ENCODE peak calls at places on chromosomes 13 and 19, in eight cellular contexts. M is AG09309; R is CD4-positive, alpha-beta T cell; F is tibial artery; Y is fibroblast of lung; B is pancreas; X is chondrocyte; A is endothelial cell. D is an unnamed sample.

GRCh38 chr19:16381756-16382401 is 57.3 kb downstream of the KLF2 start:
- DNase-seq in X (no peak), Y (no peak), B (peak; percentile 55), F (peak; percentile 99), R (no peak), A (no peak), M (peak; percentile 52), D (no peak)

GRCh38 chr13:50955807-50956206 is 46.2 kb downstream of the RNASEH2B start:
- DNase-seq in B (no peak), R (no peak), X (no peak), M (no peak), F (no peak), Y (no peak), A (no peak), D (no peak)

GRCh38 chr13:35729926-35730627 is 253.6 kb upstream of the MAB21L1 start:
- DNase-seq in F (no peak), M (no peak), A (no peak), Y (no peak), B (no peak), R (no peak), X (no peak), D (no peak)

GRCh38 chr19:10424011-10424637 is 3.8 kb downstream of the PDE4A start:
- DNase-seq in A (peak; percentile 91), F (peak; percentile 82), Y (peak; percentile 62), M (no peak), X (no peak), R (peak; percentile 62), B (peak; percentile 97), D (peak; percentile 82)

GRCh38 chr19:2391118-2391725 is 31.2 kb downstream of the TMPRSS9 start:
- DNase-seq in B (no peak), R (peak; percentile 16), M (no peak), F (no peak), Y (peak; percentile 61), X (no peak), A (peak; percentile 26), D (peak; percentile 76)

GRCh38 chr13:50867641-50867952 is 24.1 kb upstream of the DLEU7 start:
- DNase-seq in X (no peak), B (no peak), A (no peak), Y (no peak), R (no peak), F (no peak), M (no peak), D (no peak)

GRCh38 chr19:13865578-13866462 is 11.1 kb upstream of the NANOS3 start:
- DNase-seq in A (no peak), B (peak; percentile 74), R (no peak), Y (no peak), M (no peak), X (no peak), F (no peak), D (no peak)

GRCh38 chr19:18594096-18594823 is 5.7 kb downstream of the REX1BD start:
- DNase-seq in Y (peak; percentile 73), B (peak; percentile 90), A (peak; percentile 85), M (no peak), X (no peak), R (peak; percentile 68), F (peak; percentile 86), D (peak; percentile 73)

GRCh38 chr13:51026016-51026415 is 85.1 kb downstream of the C13orf42 start:
- DNase-seq in B (no peak), R (no peak), F (no peak), M (no peak), X (no peak), A (no peak), Y (no peak), D (no peak)

GRCh38 chr19:20607943-20608342 is 42.4 kb upstream of the ZNF737 start:
- DNase-seq in M (no peak), Y (no peak), R (no peak), X (no peak), F (no peak), A (no peak), B (no peak), D (no peak)

GRCh38 chr19:12784871-12785430 is 6.3 kb upstream of the JUNB start:
- DNase-seq in B (no peak), M (no peak), A (no peak), R (no peak), F (no peak), X (no peak), Y (no peak), D (no peak)

GRCh38 chr13:50198508-50198907 is 183.3 kb downstream of the KCNRG start:
- DNase-seq in A (no peak), F (no peak), B (no peak), R (no peak), M (no peak), Y (peak; percentile 21), X (no peak), D (peak; percentile 97)

GRCh38 chr13:52127783-52128702 is 830 bp downstream of the NEK5 start:
- DNase-seq in R (peak; percentile 38), X (no peak), A (peak; percentile 72), F (peak; percentile 71), Y (peak; percentile 71), B (peak; percentile 62), M (no peak), D (peak; percentile 80)

GRCh38 chr19:43662487-43662886 is 7.5 kb downstream of the PLAUR start:
- DNase-seq in B (no peak), X (no peak), M (no peak), R (no peak), F (no peak), A (no peak), Y (no peak), D (peak; percentile 40)

GRCh38 chr19:16368385-16369305 is 44.0 kb downstream of the KLF2 start:
- DNase-seq in X (no peak), F (no peak), R (peak; percentile 78), Y (no peak), M (no peak), B (no peak), A (no peak), D (no peak)

GRCh38 chr19:1040476-1041271 is 767 bp downstream of the ABCA7 start:
- DNase-seq in M (peak; percentile 83), X (no peak), B (peak; percentile 91), F (peak; percentile 90), A (peak; percentile 83), R (peak; percentile 89), Y (peak; percentile 95), D (peak; percentile 94)

GRCh38 chr19:54388803-54389144 is 24.0 kb upstream of the LAIR1 start:
- DNase-seq in M (no peak), B (no peak), A (no peak), R (no peak), X (no peak), Y (no peak), F (no peak), D (no peak)

GRCh38 chr19:406121-406711 is 2.7 kb downstream of the C2CD4C start:
- DNase-seq in M (no peak), Y (no peak), A (no peak), B (peak; percentile 56), F (peak; percentile 48), X (peak; percentile 86), R (no peak), D (no peak)

GRCh38 chr19:55158848-55159793 is 1.6 kb upstream of the TNNI3 start:
- DNase-seq in R (no peak), X (no peak), A (no peak), M (no peak), F (no peak), Y (no peak), B (no peak), D (peak; percentile 65)

DNA sequence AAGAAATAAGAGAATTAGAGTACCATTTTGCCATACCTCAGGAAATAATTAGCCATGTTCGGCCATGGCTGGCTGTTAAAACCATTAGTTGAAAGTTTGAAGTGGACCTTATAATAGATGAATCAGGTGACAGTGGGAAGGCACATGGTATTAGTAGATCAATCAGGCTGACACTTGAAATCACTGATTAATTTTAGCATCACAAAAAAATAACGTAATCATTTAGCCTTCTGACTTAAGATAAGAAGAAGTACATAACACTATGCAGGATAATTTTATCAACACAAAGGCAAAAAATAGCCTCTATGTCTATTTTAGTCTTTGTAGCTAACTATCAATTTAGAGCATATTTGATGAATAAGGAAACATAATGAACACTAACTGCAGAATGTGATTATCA is 615.5 kb downstream of the PCDH17 start:
- DNase-seq in A (no peak), B (no peak), M (no peak), R (no peak), Y (no peak), X (no peak), F (no peak), D (no peak)
- TF ChIP-seq CTCF in A (no peak), B (no peak), M (no peak), R (no peak), Y (no peak), X (no peak), F (no peak), D (no peak)

GRCh38 chr19:57546513-57546912 is 13.2 kb downstream of the ZNF550 start:
- DNase-seq in A (no peak), R (no peak), B (no peak), F (no peak), M (no peak), Y (no peak), X (no peak), D (no peak)

GRCh38 chr19:57552432-57552831 is 7.2 kb downstream of the ZNF550 start:
- DNase-seq in A (no peak), B (no peak), F (no peak), X (no peak), R (no peak), Y (no peak), M (no peak), D (no peak)
- TF ChIP-seq CTCF in A (no peak), B (no peak), F (no peak), X (no peak), R (no peak), Y (no peak), M (no peak), D (no peak)

GRCh38 chr19:5016268-5016667 is 47.4 kb downstream of the KDM4B start:
- DNase-seq in R (no peak), Y (no peak), F (no peak), B (no peak), X (no peak), A (no peak), M (no peak), D (no peak)

GRCh38 chr19:5016781-5017180 is 47.9 kb downstream of the KDM4B start:
- DNase-seq in M (no peak), B (no peak), Y (no peak), A (no peak), X (no peak), R (no peak), F (no peak), D (no peak)

GRCh38 chr19:5014941-5015340 is 46.0 kb downstream of the KDM4B start:
- DNase-seq in F (no peak), X (no peak), B (no peak), R (no peak), A (no peak), Y (no peak), M (no peak), D (no peak)

GRCh38 chr19:5018224-5019015 is 49.5 kb downstream of the KDM4B start:
- DNase-seq in Y (peak; percentile 74), F (no peak), M (no peak), X (no peak), B (no peak), A (no peak), R (no peak), D (no peak)

GRCh38 chr19:5017235-5017634 is 48.3 kb downstream of the KDM4B start:
- DNase-seq in A (no peak), Y (no peak), F (no peak), X (no peak), R (no peak), B (no peak), M (no peak), D (peak; percentile 72)
- TF ChIP-seq CTCF in A (no peak), Y (no peak), F (no peak), X (no peak), R (no peak), B (no peak), M (no peak), D (no peak)

GRCh38 chr13:104810242-104810641 is 1725.2 kb downstream of the EFNB2 start:
- DNase-seq in B (no peak), F (no peak), M (no peak), X (no peak), Y (no peak), A (no peak), R (no peak), D (no peak)
- TF ChIP-seq CTCF in B (no peak), F (no peak), M (no peak), X (no peak), Y (no peak), A (no peak), R (no peak), D (no peak)

D was measured in MCF 10A.